ENCODE peak calls at places on chromosomes 16 and 17, in eight cellular contexts. P is CD8-positive, alpha-beta T cell; A is mucosa of descending colon; Q is HFF-Myc; G is foreskin fibroblast; L is iPS-NIHi11; U is GDM1; S is mesothelial cell of epicardium. I is an unnamed sample.

GRCh38 chr16:25747160-25747758 is 55.5 kb downstream of the HS3ST4 start:
- DNase-seq in P (no peak), A (peak), Q (no peak), G (peak), L (peak), U (no peak), S (peak), I (no peak)

GRCh38 chr16:2056681-2057407 is 9.1 kb downstream of the TSC2 start:
- DNase-seq in P (no peak), A (no peak), Q (no peak), G (peak), L (peak), U (peak), S (no peak), I (no peak)

GRCh38 chr16:30985401-30986128 is 558 bp downstream of the HSD3B7 start:
- DNase-seq in P (no peak), A (peak), Q (no peak), G (peak), L (peak), U (no peak), S (no peak), I (peak)

GRCh38 chr17:64149196-64149595 is 19.3 kb upstream of the ERN1 start:
- DNase-seq in P (no peak), A (no peak), Q (no peak), G (no peak), L (no peak), U (no peak), S (no peak), I (no peak)

GRCh38 chr16:88948781-88949490 is 28.1 kb downstream of the CBFA2T3 start:
- DNase-seq in P (no peak), A (no peak), Q (no peak), G (peak), L (no peak), U (no peak), S (no peak), I (no peak)

GRCh38 chr16:23257682-23258081 is 44.4 kb upstream of the SCNN1B start:
- DNase-seq in P (no peak), A (no peak), Q (no peak), G (no peak), L (no peak), U (no peak), S (no peak), I (no peak)

GRCh38 chr17:11506635-11507034 is 91.6 kb upstream of the DNAH9 start:
- DNase-seq in P (no peak), A (peak), Q (no peak), G (no peak), L (peak), U (no peak), S (no peak), I (no peak)

GRCh38 chr17:41773190-41773588 is 13.3 kb downstream of the JUP start:
- DNase-seq in P (no peak), A (peak), Q (peak), G (peak), L (peak), U (no peak), S (no peak), I (peak)

GRCh38 chr16:31267332-31268032 is 7.7 kb downstream of the ITGAM start:
- DNase-seq in P (no peak), A (no peak), Q (no peak), G (no peak), L (no peak), U (no peak), S (no peak), I (no peak)

GRCh38 chr16:67804853-67805542 is 1.4 kb downstream of the RANBP10 start:
- DNase-seq in P (no peak), A (no peak), Q (peak), G (peak), L (no peak), U (no peak), S (no peak), I (no peak)

GRCh38 chr17:62859146-62859545 is 51.0 kb upstream of the MARCHF10 start:
- DNase-seq in P (no peak), A (no peak), Q (no peak), G (peak), L (no peak), U (no peak), S (no peak), I (no peak)

GRCh38 chr17:42252528-42253172 is 23.5 kb downstream of the STAT5B start:
- DNase-seq in P (no peak), A (no peak), Q (no peak), G (no peak), L (no peak), U (no peak), S (no peak), I (no peak)